ENCODE peak calls at places on chromosomes 4 and X, in six cellular contexts. W, U, E, Q, D and T are unnamed samples.

GRCh38 chr4:26826721-26827120 is 33.9 kb upstream of the STIM2 start:
- DNase-seq in W (no peak), U (no peak), E (peak), Q (no peak), D (no peak), T (no peak)

GRCh38 chr4:89048906-89049601 is 7.9 kb downstream of the FAM13A start:
- DNase-seq in W (no peak), U (no peak), E (no peak), Q (no peak), D (no peak), T (no peak)

GRCh38 chr4:148225639-148226038 is 216.6 kb downstream of the NR3C2 start:
- DNase-seq in W (no peak), U (no peak), E (no peak), Q (no peak), D (no peak), T (no peak)

GRCh38 chrX:41922125-41922521 is 1.2 kb downstream of the CASK start:
- DNase-seq in W (peak), U (peak), E (peak), Q (peak), D (no peak), T (no peak)

GRCh38 chrX:41382699-41383645 is 49.0 kb downstream of the DDX3X start:
- DNase-seq in W (no peak), U (no peak), E (peak), Q (peak), D (no peak), T (no peak)

GRCh38 chr4:77145806-77146425 is 11.1 kb upstream of the CCNG2 start:
- DNase-seq in W (no peak), U (peak), E (peak), Q (no peak), D (no peak), T (no peak)

GRCh38 chrX:112818114-112819012 is 22.3 kb downstream of the AMOT start:
- DNase-seq in W (no peak), U (peak), E (no peak), Q (no peak), D (no peak), T (no peak)

GRCh38 chr4:105896984-105897760 is 1.9 kb downstream of the NPNT start:
- DNase-seq in W (no peak), U (peak), E (no peak), Q (no peak), D (no peak), T (no peak)

GRCh38 chrX:2541603-2542002 is 40.8 kb upstream of the DHRSX start:
- DNase-seq in W (no peak), U (no peak), E (no peak), Q (no peak), D (no peak), T (no peak)

GRCh38 chr4:104451573-104451972 is 43.1 kb downstream of the CXXC4 start:
- DNase-seq in W (peak), U (peak), E (peak), Q (no peak), D (no peak), T (peak)

GRCh38 chr4:97153042-97153441 is 990.2 kb downstream of the STPG2 start:
- DNase-seq in W (peak), U (peak), E (peak), Q (no peak), D (no peak), T (peak)

GRCh38 chr4:117664706-117665444 is 369.4 kb upstream of the NDST3 start:
- DNase-seq in W (no peak), U (no peak), E (no peak), Q (no peak), D (no peak), T (no peak)

GRCh38 chr4:55447108-55447708 is 51.5 kb downstream of the TMEM165 start:
- DNase-seq in W (no peak), U (no peak), E (no peak), Q (no peak), D (no peak), T (no peak)

GRCh38 chr4:183840311-183840710 is 64.8 kb upstream of the STOX2 start:
- DNase-seq in W (peak), U (peak), E (peak), Q (peak), D (no peak), T (peak)

GRCh38 chr4:153468587-153468986 is 2.4 kb downstream of the TMEM131L start:
- DNase-seq in W (peak), U (no peak), E (no peak), Q (no peak), D (no peak), T (no peak)

GRCh38 chrX:105975382-105975781 is 63.1 kb downstream of the SERPINA7 start:
- DNase-seq in W (no peak), U (peak), E (peak), Q (no peak), D (no peak), T (no peak)

GRCh38 chr4:168421671-168422070 is 58.6 kb downstream of the DDX60L start:
- DNase-seq in W (no peak), U (peak), E (peak), Q (no peak), D (no peak), T (no peak)

GRCh38 chrX:15749642-15750610 is 11.9 kb downstream of the CA5B start:
- DNase-seq in W (no peak), U (no peak), E (no peak), Q (peak), D (no peak), T (no peak)
- H3K4me3 ChIP-seq in W (no peak), U (no peak), E (no peak), Q (peak), D (no peak), T (no peak)

GRCh38 chr4:41990029-41990382 is 324 bp upstream of the SLC30A9 start:
- DNase-seq in W (no peak), U (no peak), E (no peak), Q (no peak), D (no peak), T (no peak)

GRCh38 chr4:41990383-41991111 is at the start of gene SLC30A9:
- DNase-seq in W (peak), U (peak), E (peak), Q (peak), D (peak), T (peak)

GRCh38 chr4:41991916-41992767 is 1.8 kb downstream of the SLC30A9 start:
- DNase-seq in W (no peak), U (peak), E (peak), Q (no peak), D (no peak), T (no peak)

GRCh38 chr4:41994461-41994860 is 4.1 kb downstream of the SLC30A9 start:
- DNase-seq in W (no peak), U (no peak), E (no peak), Q (no peak), D (no peak), T (no peak)

DNA sequence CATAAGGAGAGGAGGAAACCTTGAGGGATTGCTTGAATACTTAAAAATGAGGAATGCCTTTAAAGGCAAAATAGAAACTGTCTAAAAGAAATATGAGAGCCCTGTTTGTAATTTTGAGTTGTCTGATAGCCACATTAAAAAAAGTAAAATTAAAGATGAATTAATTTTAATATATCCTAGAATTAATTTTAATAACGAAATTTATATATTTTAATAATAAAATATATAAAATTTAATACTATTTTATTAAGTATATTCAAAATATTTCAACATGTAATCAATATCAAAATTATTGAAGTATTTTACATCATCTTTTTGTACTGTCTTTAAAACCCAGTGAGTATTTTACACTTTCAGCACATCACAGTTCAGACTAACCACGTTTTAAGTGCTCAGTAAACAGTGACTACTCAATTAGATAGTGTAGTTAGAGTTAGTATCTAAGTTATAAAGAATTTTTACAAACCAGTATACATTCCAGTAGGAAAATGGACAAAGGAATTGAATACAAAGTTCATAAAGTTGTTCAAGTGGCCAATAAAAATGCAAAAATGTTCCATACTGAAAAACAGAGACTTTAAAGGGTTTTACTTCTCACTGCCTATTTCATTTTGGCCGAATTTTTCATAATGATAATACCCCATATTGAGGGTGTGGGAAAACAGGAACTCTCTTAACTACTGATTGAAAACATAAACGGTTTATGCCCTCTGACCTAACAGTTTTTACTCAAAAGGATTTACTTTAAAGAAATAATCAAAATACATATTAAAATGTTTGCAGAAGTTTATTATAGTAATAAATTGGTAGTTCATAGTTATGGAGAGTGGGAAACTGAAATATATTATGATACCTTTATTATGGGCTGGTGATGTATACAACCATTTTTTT is 2.9 kb downstream of the SLC30A9 start:
- DNase-seq in W (no peak), U (no peak), E (no peak), Q (no peak), D (no peak), T (no peak)
- H3K4me3 ChIP-seq in W (no peak), U (no peak), E (no peak), Q (no peak), D (no peak), T (no peak)

DNA sequence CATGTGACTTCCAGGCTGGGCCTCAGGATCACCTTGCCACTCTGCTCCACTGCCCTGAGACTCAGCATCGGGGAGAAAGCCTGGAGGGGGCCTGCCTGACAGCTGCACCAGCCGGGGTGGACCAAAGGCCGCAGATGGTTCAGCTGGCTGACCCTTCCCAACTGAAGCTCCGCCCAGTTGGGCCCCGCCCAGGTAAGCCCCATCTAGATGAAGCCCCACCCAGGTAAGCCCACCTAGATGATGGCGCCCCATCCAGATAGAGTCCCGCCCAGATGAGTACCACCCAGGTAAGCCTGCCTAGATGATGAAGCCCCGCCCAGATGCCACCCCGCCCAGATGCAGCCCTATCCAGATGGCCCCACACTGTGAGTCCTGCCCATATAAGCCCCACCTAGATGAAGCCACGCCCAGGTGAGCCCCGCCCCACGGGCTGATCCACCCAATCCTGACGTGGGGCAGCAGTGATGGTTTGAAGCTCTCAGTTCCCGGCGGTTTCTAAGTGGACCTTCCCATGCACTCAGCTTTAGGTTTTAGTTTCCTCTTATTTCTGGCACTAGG is 10.0 kb downstream of the ZFYVE28 start:
- DNase-seq in W (no peak), U (no peak), E (no peak), Q (no peak), D (no peak), T (peak)
- H3K4me3 ChIP-seq in W (no peak), U (no peak), E (no peak), Q (no peak), D (no peak), T (no peak)

DNA sequence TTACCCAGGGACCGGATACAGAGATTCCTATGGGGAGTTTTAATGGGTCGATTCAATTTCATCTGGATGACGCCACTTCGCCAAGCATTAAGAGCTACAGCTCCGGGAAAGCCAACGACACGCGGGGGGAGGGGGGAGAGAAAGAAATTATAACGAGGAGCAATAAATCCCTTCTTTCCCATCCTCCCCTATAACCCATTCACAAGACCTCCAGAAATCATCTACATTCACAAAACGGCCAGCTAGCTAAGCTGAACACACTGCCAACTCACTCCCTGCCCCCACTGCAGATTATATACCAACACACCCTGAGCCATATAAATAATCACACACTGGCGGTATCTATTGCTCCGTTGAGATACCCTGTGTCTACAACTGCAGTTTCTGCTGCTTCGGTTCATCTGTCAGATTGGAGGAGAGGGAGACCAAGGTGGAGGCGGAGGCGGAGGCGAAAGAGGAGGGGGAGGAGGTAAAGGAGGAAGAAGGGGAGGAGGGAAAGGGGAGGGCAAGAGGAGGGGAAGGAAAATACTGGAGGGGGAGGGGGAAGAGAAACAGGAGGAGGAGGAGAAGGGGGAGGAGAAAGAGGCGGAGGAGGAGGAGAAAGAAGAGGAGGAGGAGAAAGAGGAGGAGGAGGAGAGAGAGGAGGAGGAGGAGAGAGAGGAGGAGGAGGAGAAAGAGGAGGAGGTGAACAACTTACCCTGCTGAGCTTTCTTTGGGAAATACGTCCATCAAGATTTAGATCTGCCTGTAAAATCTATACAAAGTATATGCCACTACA is 113.9 kb upstream of the VAMP7 start:
- DNase-seq in W (peak), U (peak), E (peak), Q (no peak), D (no peak), T (peak)
- H3K4me3 ChIP-seq in W (peak), U (peak), E (peak), Q (peak), D (peak), T (peak)